ENCODE peak calls at places on chromosomes 3 and 15, in four cellular contexts. C, L, Z and R are unnamed samples. For H3K27me3, the result is how much of the 10 kb centered on the place peaks cover.

GRCh38 chr3:194381460-194381875 is 11.9 kb upstream of the LRRC15 start:
- DNase-seq in C (no peak), L (no peak), Z (peak), R (no peak)

GRCh38 chr3:114079761-114080160 is 23.2 kb downstream of the QTRT2 start:
- DNase-seq in C (peak), L (no peak), Z (no peak), R (no peak)

GRCh38 chr3:64188810-64189560 is 36.3 kb downstream of the PRICKLE2 start:
- DNase-seq in C (peak), L (no peak), Z (no peak), R (peak)

GRCh38 chr3:17678116-17678741 is 64.2 kb downstream of the TBC1D5 start:
- DNase-seq in C (peak), L (no peak), Z (no peak), R (no peak)

GRCh38 chr3:160012108-160012507 is 23.5 kb downstream of the IL12A start:
- DNase-seq in C (no peak), L (peak), Z (no peak), R (no peak)

GRCh38 chr3:4601926-4602325 is 108.8 kb downstream of the ITPR1 start:
- DNase-seq in C (no peak), L (peak), Z (no peak), R (no peak)

GRCh38 chr3:101928890-101929289 is 79.6 kb downstream of the NFKBIZ start:
- DNase-seq in C (peak), L (no peak), Z (no peak), R (no peak)

GRCh38 chr15:33242669-33243191 is 48.2 kb upstream of the FMN1 start:
- DNase-seq in C (no peak), L (peak), Z (no peak), R (no peak)

GRCh38 chr3:132029182-132029902 is 5.5 kb downstream of the CPNE4 start:
- DNase-seq in C (peak), L (peak), Z (peak), R (no peak)

GRCh38 chr3:62873672-62874397 is 1.4 kb downstream of the CADPS start:
- DNase-seq in C (no peak), L (peak), Z (peak), R (no peak)

GRCh38 chr3:177350051-177350565 is 152.8 kb upstream of the TBL1XR1 start:
- DNase-seq in C (no peak), L (no peak), Z (no peak), R (no peak)

GRCh38 chr3:155024006-155024638 is 56.0 kb upstream of the MME start:
- DNase-seq in C (no peak), L (peak), Z (no peak), R (no peak)

GRCh38 chr3:56277236-56277635 is 191.0 kb downstream of the ERC2 start:
- DNase-seq in C (no peak), L (no peak), Z (no peak), R (no peak)

GRCh38 chr3:119632829-119633228 is 27.6 kb downstream of the POPDC2 start:
- DNase-seq in C (no peak), L (no peak), Z (no peak), R (no peak)

GRCh38 chr15:49152552-49153337 is 2.7 kb downstream of the COPS2 start:
- DNase-seq in C (no peak), L (no peak), Z (no peak), R (no peak)

GRCh38 chr15:43132830-43133428 is 457 bp upstream of the TMEM62 start:
- DNase-seq in C (no peak), L (no peak), Z (peak), R (no peak)

GRCh38 chr3:31498824-31499223 is 33.9 kb upstream of the STT3B start:
- DNase-seq in C (no peak), L (no peak), Z (no peak), R (no peak)

GRCh38 chr3:120410541-120410940 is 40.3 kb downstream of the FSTL1 start:
- DNase-seq in C (no peak), L (no peak), Z (no peak), R (no peak)

GRCh38 chr3:181720281-181720680 is 8.6 kb downstream of the SOX2 start:
- DNase-seq in C (no peak), L (no peak), Z (no peak), R (no peak)

GRCh38 chr15:74543583-74543982 is 2.6 kb downstream of the ARID3B start:
- DNase-seq in C (no peak), L (peak), Z (no peak), R (no peak)

GRCh38 chr15:40909662-40910625 is 15.7 kb downstream of the VPS18 start:
- DNase-seq in C (no peak), L (no peak), Z (no peak), R (peak)
- H3K4me3 ChIP-seq in C (no peak), L (no peak), Z (no peak), R (no peak)

DNA sequence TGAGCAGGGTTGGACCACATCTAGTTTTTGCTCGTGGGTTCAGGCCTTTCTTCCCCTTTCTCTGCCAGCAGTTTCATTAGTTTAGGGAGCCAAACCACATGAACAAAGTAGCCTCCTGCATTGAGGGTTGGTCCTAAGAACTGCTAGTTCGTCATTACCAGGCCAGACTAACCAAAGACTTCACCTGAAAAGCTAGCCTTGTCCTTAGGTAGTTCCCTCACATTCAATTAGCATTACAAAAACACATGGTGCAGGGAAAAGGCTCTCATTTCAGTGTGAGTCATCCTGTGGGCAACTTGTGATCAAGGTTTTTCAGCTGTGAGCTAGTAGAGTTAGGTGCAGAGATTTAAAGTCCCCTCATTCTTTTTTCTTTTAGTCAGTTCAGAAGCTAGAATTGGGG is 279.3 kb upstream of the CTNNB1 start:
- DNase-seq in C (no peak), L (no peak), Z (no peak), R (no peak)
- H3K27me3 ChIP-seq in C (under half), L (under half), Z (under half), R (under half)

GRCh38 chr15:35448294-35448693 is 97.7 kb downstream of the DPH6 start:
- DNase-seq in C (peak), L (no peak), Z (no peak), R (no peak)

GRCh38 chr15:35442734-35443133 is 103.2 kb downstream of the DPH6 start:
- DNase-seq in C (no peak), L (no peak), Z (no peak), R (no peak)

GRCh38 chr15:35445891-35446290 is 100.1 kb downstream of the DPH6 start:
- DNase-seq in C (peak), L (no peak), Z (no peak), R (no peak)

GRCh38 chr15:35443376-35443775 is 102.6 kb downstream of the DPH6 start:
- DNase-seq in C (no peak), L (no peak), Z (no peak), R (no peak)

DNA sequence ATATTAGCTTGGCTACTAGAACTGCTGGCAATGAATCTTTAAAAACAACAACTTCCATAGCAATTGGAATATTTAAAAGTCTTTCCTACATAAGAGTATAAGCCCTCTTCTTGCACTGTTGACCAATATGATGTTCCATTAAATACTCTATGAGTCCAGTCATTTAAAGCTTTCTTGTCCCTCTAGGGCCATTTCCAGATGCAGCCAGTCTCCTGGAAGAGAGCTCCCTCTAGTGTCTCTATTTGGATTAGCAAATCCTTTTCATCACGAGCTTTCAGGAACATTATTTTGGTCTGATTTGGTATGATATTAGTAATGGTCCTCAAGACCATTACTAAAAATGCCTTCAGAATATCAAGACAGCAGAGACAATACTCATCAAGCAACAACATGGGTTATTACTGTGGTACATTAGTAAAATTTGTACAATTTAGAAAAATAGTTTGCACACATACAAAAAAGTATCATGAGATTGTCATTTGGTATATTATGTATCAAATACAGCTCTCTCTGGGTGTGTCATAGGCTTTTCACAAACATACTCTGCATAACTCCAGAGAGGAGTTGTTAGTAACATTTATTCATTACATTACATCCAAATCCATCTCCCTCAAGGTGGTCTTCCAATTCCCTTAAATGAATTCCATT is 101.3 kb downstream of the DPH6 start:
- DNase-seq in C (peak), L (peak), Z (no peak), R (no peak)
- TF ChIP-seq CTCF in C (peak), L (peak), Z (peak), R (peak)

GRCh38 chr15:96340348-96340610 is 9.8 kb downstream of the NR2F2 start:
- DNase-seq in C (no peak), L (no peak), Z (no peak), R (no peak)
- H3K4me3 ChIP-seq in C (peak), L (no peak), Z (peak), R (peak)

DNA sequence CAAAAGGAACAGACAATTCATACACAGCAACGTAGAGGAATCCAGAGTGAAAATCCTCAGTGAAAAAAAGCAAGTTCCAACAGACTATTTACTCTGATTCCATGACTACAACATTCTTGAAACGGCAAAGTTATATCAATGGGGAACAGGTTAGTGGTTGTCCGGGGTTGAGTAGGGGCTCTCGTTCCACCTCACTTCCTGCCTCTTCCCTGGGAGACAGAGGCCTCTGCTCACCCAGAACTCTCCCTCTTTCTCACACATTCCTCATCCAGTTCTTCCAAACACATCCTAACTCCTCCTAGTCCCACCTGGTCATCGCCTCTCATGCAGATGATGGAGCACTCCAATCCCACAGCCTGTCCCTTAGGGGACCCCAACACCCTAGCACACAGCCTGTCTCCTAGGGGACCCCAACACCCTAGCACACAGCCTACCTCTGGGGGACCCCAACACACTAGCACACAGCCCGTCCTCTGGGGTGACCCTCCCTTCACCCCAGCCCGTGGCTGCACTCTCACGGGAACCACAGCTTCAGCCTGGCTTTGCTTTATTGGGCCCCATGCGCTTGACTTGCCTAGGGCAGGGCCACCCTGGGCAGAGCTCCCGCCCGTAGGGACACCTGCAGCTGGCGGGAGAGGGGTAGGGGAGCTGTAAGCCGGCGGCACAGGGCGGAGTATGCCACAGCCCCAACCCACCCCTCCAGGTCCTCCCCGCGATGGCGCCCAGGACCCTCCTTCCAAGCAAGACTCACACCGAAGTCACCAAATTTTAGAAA is 5.2 kb downstream of the OCA2 start:
- DNase-seq in C (no peak), L (no peak), Z (no peak), R (no peak)
- H3K27me3 ChIP-seq in C (under half), L (under half), Z (under half), R (under half)

GRCh38 chr15:99526174-99526573 is 39.6 kb upstream of the MEF2A start:
- DNase-seq in C (no peak), L (no peak), Z (no peak), R (no peak)
- TF ChIP-seq CTCF in C (no peak), L (no peak), Z (no peak), R (no peak)

GRCh38 chr3:13538520-13539284 is 10.2 kb upstream of the FBLN2 start:
- DNase-seq in C (no peak), L (no peak), Z (no peak), R (no peak)
- H3K4me3 ChIP-seq in C (no peak), L (no peak), Z (no peak), R (no peak)

GRCh38 chr15:96414875-96415274 is 84.4 kb downstream of the NR2F2 start:
- DNase-seq in C (no peak), L (no peak), Z (no peak), R (no peak)

GRCh38 chr15:96416934-96417759 is 86.6 kb downstream of the NR2F2 start:
- DNase-seq in C (peak), L (no peak), Z (no peak), R (no peak)

GRCh38 chr15:96417760-96418130 is 87.2 kb downstream of the NR2F2 start:
- DNase-seq in C (no peak), L (no peak), Z (no peak), R (no peak)

GRCh38 chr15:96416218-96416933 is 85.9 kb downstream of the NR2F2 start:
- DNase-seq in C (no peak), L (no peak), Z (no peak), R (no peak)

DNA sequence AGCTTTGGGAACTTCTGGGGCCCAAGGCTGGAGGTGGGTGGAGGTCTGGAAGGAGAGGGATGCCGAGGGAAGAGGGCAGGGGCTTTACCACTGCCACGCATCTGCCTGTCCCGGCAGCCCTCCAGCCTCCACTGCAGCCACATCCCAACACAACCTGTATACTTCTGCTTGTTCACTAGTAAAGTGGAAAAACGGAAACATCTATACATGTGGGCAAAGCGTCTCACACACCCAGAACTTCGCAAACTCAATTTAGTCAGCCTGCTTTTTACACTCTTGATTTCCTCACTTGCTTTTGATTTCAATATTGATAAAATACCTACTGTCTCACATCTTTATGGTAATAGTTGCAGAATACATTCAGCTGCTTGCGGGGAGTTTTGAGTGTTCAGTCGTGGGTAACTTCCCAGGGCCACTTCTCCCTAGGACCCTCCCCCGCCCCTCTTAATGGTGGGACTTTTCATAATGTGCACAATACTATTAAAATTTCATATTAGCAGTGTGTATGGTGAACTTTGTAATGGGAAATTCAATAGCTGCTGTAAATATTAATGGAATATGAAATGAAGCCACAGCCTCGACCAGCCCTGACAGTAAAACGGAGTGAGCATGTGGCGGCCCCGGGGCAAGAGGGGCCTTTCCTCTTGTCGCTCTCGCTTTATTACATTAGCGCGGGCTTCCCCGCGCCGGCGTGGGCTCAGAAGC is 85.2 kb downstream of the NR2F2 start:
- DNase-seq in C (no peak), L (no peak), Z (no peak), R (no peak)
- H3K27me3 ChIP-seq in C (half or more), L (under half), Z (under half), R (half or more)

DNA sequence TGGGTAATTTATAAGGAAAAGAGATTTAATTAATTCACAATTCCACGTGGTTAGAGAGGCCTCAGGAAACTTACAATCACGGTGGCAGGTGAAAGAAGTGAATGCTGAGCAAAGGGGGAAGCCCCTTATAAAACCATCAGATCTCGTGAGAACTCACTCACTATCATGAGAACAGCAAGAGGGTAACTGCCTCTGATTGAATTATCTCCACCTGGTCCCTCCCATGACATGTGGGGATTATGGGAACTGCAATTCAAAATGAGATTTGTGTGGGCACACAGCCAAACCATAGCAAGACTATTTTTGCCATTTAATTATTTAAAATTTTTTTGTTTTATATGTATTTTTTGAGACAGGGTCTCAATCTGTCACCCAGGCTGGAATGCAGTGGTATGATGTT is 27.0 kb upstream of the KCTD6 start:
- DNase-seq in C (no peak), L (no peak), Z (no peak), R (no peak)
- TF ChIP-seq CTCF in C (no peak), L (no peak), Z (peak), R (no peak)

GRCh38 chr15:64503640-64504039 is 43.3 kb downstream of the ZNF609 start:
- DNase-seq in C (no peak), L (no peak), Z (no peak), R (no peak)
- H3K4me3 ChIP-seq in C (no peak), L (no peak), Z (no peak), R (no peak)